ENCODE peak calls at places on chromosome 15, in nine cellular contexts. One of them, this sample, is unnamed.

GRCh38 chr15:101420232-101420631 is 69.3 kb downstream of the PCSK6 start:
- DNase-seq in activated CD4-positive, alpha-beta memory T cell treated with anti-CD3 and anti-CD28 coated beads for 36 hours: no peak
- DNase-seq in AG09319: no peak
- DNase-seq in occipital lobe: no peak
- DNase-seq in sigmoid colon: no peak
- DNase-seq in CD8-positive, alpha-beta memory T cell: no peak
- DNase-seq in HFFc6: no peak
- DNase-seq in cardiac septum: no peak
- DNase-seq in GM12865: no peak
- DNase-seq in this sample: no peak

GRCh38 chr15:69467636-69468035 is 15.0 kb downstream of the RPLP1 start:
- DNase-seq in activated CD4-positive, alpha-beta memory T cell treated with anti-CD3 and anti-CD28 coated beads for 36 hours: no peak
- DNase-seq in AG09319: no peak
- DNase-seq in occipital lobe: no peak
- DNase-seq in sigmoid colon: no peak
- DNase-seq in CD8-positive, alpha-beta memory T cell: no peak
- DNase-seq in HFFc6: no peak
- DNase-seq in cardiac septum: no peak
- DNase-seq in GM12865: no peak
- DNase-seq in this sample: no peak

GRCh38 chr15:51579012-51579411 is 43.6 kb downstream of the DMXL2 start:
- DNase-seq in activated CD4-positive, alpha-beta memory T cell treated with anti-CD3 and anti-CD28 coated beads for 36 hours: no peak
- DNase-seq in AG09319: no peak
- DNase-seq in occipital lobe: no peak
- DNase-seq in sigmoid colon: no peak
- DNase-seq in CD8-positive, alpha-beta memory T cell: no peak
- DNase-seq in HFFc6: no peak
- DNase-seq in cardiac septum: no peak
- DNase-seq in GM12865: no peak
- DNase-seq in this sample: no peak

GRCh38 chr15:42194502-42194901 is 13.6 kb downstream of the VPS39 start:
- DNase-seq in activated CD4-positive, alpha-beta memory T cell treated with anti-CD3 and anti-CD28 coated beads for 36 hours: peak; percentile 51
- DNase-seq in AG09319: no peak
- DNase-seq in occipital lobe: no peak
- DNase-seq in sigmoid colon: no peak
- DNase-seq in CD8-positive, alpha-beta memory T cell: no peak
- DNase-seq in HFFc6: peak; percentile 21
- DNase-seq in cardiac septum: no peak
- DNase-seq in GM12865: no peak
- DNase-seq in this sample: no peak

GRCh38 chr15:60972301-60972700 is 256.8 kb downstream of the RORA start:
- DNase-seq in activated CD4-positive, alpha-beta memory T cell treated with anti-CD3 and anti-CD28 coated beads for 36 hours: no peak
- DNase-seq in AG09319: peak; percentile 31
- DNase-seq in occipital lobe: no peak
- DNase-seq in sigmoid colon: no peak
- DNase-seq in CD8-positive, alpha-beta memory T cell: no peak
- DNase-seq in HFFc6: peak; percentile 92
- DNase-seq in cardiac septum: no peak
- DNase-seq in GM12865: no peak
- DNase-seq in this sample: no peak

GRCh38 chr15:81256916-81257315 is 60.2 kb downstream of the IL16 start:
- DNase-seq in activated CD4-positive, alpha-beta memory T cell treated with anti-CD3 and anti-CD28 coated beads for 36 hours: no peak
- DNase-seq in AG09319: no peak
- DNase-seq in occipital lobe: no peak
- DNase-seq in sigmoid colon: no peak
- DNase-seq in CD8-positive, alpha-beta memory T cell: no peak
- DNase-seq in HFFc6: peak; percentile 53
- DNase-seq in cardiac septum: no peak
- DNase-seq in GM12865: no peak
- DNase-seq in this sample: no peak

GRCh38 chr15:60535743-60536142 is 56.8 kb upstream of the ICE2 start:
- DNase-seq in activated CD4-positive, alpha-beta memory T cell treated with anti-CD3 and anti-CD28 coated beads for 36 hours: no peak
- DNase-seq in AG09319: no peak
- DNase-seq in occipital lobe: no peak
- DNase-seq in sigmoid colon: no peak
- DNase-seq in CD8-positive, alpha-beta memory T cell: no peak
- DNase-seq in HFFc6: no peak
- DNase-seq in cardiac septum: no peak
- DNase-seq in GM12865: no peak
- DNase-seq in this sample: no peak

GRCh38 chr15:70629735-70630273 is 133.6 kb downstream of the UACA start:
- DNase-seq in activated CD4-positive, alpha-beta memory T cell treated with anti-CD3 and anti-CD28 coated beads for 36 hours: no peak
- DNase-seq in AG09319: no peak
- DNase-seq in occipital lobe: no peak
- DNase-seq in sigmoid colon: no peak
- DNase-seq in CD8-positive, alpha-beta memory T cell: no peak
- DNase-seq in HFFc6: no peak
- DNase-seq in cardiac septum: no peak
- DNase-seq in GM12865: no peak
- DNase-seq in this sample: no peak

This sample was measured in naive thymus-derived CD8-positive, alpha-beta T cell.